ENCODE peak calls at places on chromosomes 16 and 17, in eight cellular contexts. W, D, S, R, F, Z, U and V are unnamed samples.

GRCh38 chr16:2046889-2047329 is 725 bp downstream of the NTHL1 start:
- DNase-seq in F (no peak), W (no peak), R (no peak), U (no peak), S (no peak), Z (no peak), D (no peak), V (no peak)

GRCh38 chr17:83116311-83116771 is 36.9 kb downstream of the METRNL start:
- DNase-seq in W (no peak), D (no peak), R (no peak), F (no peak), Z (no peak), U (no peak), S (no peak), V (no peak)

GRCh38 chr16:85028638-85029412 is 1.2 kb downstream of the KIAA0513 start:
- DNase-seq in U (peak), D (peak), R (no peak), Z (peak), S (peak), W (peak), F (no peak), V (peak)

GRCh38 chr17:5971969-5972368 is 98.2 kb upstream of the WSCD1 start:
- DNase-seq in R (no peak), W (no peak), Z (no peak), S (no peak), U (no peak), F (no peak), D (no peak), V (no peak)

GRCh38 chr16:477287-477686 is 50.2 kb upstream of the CAPN15 start:
- DNase-seq in W (no peak), U (no peak), S (no peak), R (no peak), Z (no peak), D (no peak), F (no peak), V (no peak)

GRCh38 chr17:35322749-35323148 is 50.7 kb downstream of the SLFN11 start:
- DNase-seq in U (no peak), S (no peak), F (no peak), R (no peak), D (no peak), Z (no peak), W (no peak), V (no peak)

GRCh38 chr17:64106918-64107317 is 23.0 kb downstream of the ERN1 start:
- DNase-seq in Z (no peak), W (no peak), F (no peak), U (no peak), S (no peak), D (no peak), R (no peak), V (no peak)

GRCh38 chr17:63718981-63719380 is 19.1 kb upstream of the LIMD2 start:
- DNase-seq in F (no peak), W (no peak), D (no peak), R (no peak), U (no peak), S (no peak), Z (no peak), V (no peak)

GRCh38 chr16:72847187-72848044 is 200.5 kb downstream of the ZFHX3 start:
- DNase-seq in F (no peak), S (no peak), R (no peak), U (no peak), W (no peak), Z (no peak), D (no peak), V (no peak)

GRCh38 chr17:78226752-78227454 is 4.5 kb upstream of the TMEM235 start:
- DNase-seq in S (no peak), R (no peak), U (no peak), Z (no peak), D (no peak), W (peak), F (no peak), V (no peak)

GRCh38 chr16:80233097-80233835 is 307.5 kb upstream of the DYNLRB2 start:
- DNase-seq in S (no peak), R (no peak), U (no peak), Z (no peak), D (no peak), W (no peak), F (no peak), V (no peak)

GRCh38 chr17:44069974-44070454 is 521 bp upstream of the G6PC3 start:
- DNase-seq in U (no peak), S (no peak), Z (no peak), D (no peak), W (no peak), F (no peak), R (no peak), V (no peak)

GRCh38 chr16:681746-682427 is 1.7 kb downstream of the STUB1 start:
- DNase-seq in F (no peak), S (no peak), D (no peak), W (no peak), U (no peak), Z (peak), R (no peak), V (no peak)

GRCh38 chr16:29994613-29995329 is 646 bp downstream of the HIRIP3 start:
- DNase-seq in W (peak), Z (peak), R (no peak), F (peak), U (peak), D (peak), S (peak), V (no peak)

DNA sequence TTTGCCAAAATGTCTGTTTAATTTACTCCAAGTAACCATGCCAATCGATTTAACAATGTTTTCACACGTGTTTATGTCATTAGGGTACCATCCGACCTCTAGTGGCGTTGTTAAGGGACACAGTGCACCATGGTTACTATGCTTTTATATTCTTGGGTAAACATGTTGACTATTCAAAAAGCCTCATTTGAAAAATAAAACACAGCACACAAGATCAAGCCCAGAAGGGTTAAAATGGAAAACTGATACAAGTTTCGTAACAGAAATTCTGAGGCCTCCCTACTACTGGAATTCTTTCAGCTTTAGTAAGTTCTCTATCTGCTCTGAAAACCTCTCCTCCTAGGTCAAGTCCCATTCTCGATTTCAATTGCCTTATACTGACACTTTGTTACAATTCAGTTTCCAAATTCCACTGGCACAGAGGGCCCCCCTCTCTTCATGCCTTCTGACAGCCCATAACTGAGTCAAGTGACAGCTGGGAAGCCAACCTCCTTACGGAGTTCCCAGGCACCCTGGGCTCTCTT is 2.1 kb downstream of the CFAP20 start:
- DNase-seq in U (no peak), S (no peak), R (peak), Z (peak), D (no peak), W (no peak), F (no peak), V (no peak)
- H3K4me3 ChIP-seq in U (peak), S (peak), R (peak), Z (no peak), D (peak), W (no peak), F (peak), V (peak)

DNA sequence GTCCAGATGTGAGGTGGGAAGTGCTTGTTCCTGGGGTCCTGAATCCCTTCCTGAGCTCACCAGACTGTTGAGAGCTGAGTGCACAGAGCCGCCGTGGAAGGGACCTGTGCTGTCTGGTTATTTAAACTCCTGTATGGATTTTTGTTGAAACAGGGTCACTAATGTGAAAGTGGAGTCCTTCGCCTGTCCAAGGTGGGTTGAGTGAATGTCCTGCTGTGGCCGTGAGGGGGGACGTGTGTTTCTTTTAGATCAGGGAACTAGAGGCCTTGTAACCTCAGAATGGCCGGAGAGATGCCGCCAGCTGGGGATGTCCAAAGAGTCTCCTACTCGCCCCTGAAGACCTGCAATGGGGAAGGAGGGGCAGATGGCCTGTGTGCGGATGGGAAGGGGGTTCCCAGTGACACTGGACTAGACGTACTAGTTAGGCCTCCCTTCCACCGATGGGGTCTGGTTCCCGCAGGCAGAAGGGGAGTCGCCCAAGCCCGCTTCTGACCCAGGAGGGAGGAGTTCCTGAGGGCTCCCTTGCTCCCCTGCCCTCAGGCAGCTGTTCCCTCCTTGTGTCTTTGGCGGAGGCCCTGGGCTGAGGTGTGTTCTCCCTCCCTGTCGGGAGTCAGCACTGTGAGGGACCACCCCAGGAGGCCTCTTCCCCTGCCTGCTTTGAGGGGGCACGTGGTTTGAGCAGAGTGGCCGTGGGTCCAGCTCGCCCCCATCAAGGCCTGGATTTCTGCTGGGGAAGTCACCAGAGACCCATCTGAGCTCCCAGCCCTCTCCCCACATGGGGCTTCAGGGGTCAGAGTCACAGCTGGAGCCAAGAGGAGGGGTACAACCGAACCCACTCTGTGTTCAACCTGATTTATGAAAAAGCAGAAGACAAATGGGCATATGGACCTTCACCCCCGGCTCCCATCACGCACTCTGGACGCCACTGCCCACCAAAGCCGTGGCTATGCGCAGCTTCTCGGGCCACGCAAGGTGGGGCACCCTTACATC is 30.9 kb downstream of the OR1D5 start:
- DNase-seq in F (peak), D (no peak), R (no peak), U (no peak), Z (peak), S (peak), W (no peak), V (no peak)
- H3K4me3 ChIP-seq in F (no peak), D (no peak), R (no peak), U (no peak), Z (no peak), S (no peak), W (no peak), V (no peak)

GRCh38 chr17:66467766-66468165 is 165.4 kb downstream of the PRKCA start:
- DNase-seq in S (no peak), R (no peak), W (no peak), Z (no peak), U (no peak), F (no peak), D (no peak), V (no peak)

GRCh38 chr17:66464921-66465320 is 162.5 kb downstream of the PRKCA start:
- DNase-seq in S (no peak), W (no peak), R (no peak), Z (no peak), F (no peak), U (no peak), D (no peak), V (no peak)

GRCh38 chr17:66466933-66467367 is 164.5 kb downstream of the PRKCA start:
- DNase-seq in R (peak), W (no peak), S (no peak), F (no peak), Z (no peak), D (peak), U (no peak), V (no peak)

GRCh38 chr17:66465701-66466100 is 163.3 kb downstream of the PRKCA start:
- DNase-seq in F (no peak), D (no peak), S (no peak), Z (no peak), U (no peak), R (no peak), W (no peak), V (no peak)

GRCh38 chr17:66466421-66466820 is 164.0 kb downstream of the PRKCA start:
- DNase-seq in F (no peak), U (no peak), R (no peak), Z (no peak), D (no peak), W (no peak), S (no peak), V (no peak)
- H3K4me3 ChIP-seq in F (no peak), U (no peak), R (peak), Z (no peak), D (no peak), W (no peak), S (no peak), V (no peak)

DNA sequence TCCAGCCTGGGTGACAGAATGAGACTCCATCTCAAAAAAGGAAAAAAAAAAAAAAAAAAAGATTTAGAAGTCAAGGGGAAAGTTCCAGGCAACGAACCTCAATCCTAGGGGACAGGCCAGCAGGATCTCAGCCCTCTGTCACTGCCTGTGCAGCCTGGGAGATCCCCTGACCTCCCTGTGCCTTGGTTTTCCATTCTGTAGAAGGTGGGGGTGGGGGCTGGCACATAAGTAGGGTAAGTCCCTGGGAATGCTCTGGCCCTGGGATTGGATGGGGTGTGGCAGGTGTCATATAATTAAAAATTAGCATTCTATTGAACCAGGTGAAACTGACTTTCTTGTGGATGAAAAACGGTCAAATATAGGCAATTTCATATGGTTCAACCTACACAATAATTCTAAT is 90.5 kb downstream of the C16orf78 start:
- DNase-seq in W (peak), U (no peak), Z (peak), F (no peak), R (no peak), D (no peak), S (peak), V (no peak)
- H3K4me3 ChIP-seq in W (no peak), U (peak), Z (no peak), F (no peak), R (no peak), D (no peak), S (no peak), V (no peak)

DNA sequence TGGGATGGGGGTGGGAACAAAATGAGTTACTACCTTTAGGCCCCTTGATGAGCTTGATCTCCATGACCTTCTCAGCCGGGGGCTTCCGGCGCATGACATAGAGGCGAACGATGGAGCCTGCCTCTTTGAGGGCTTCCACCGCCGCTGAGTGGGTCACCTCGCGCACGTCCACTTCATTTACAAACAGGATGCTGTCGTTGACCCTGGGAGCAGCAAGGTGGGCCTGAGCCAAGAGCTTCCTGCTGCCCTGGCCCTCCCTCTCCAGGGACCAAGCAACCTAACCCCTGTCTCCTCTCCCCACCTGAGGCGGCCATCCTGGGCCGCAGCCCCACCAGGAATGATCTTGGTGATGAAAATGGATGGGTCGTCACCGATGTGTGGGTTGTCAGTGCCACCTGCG is 16.2 kb downstream of the DLG4 start:
- DNase-seq in S (no peak), W (no peak), F (no peak), Z (no peak), D (peak), R (no peak), U (no peak), V (no peak)
- H3K4me3 ChIP-seq in S (no peak), W (no peak), F (no peak), Z (no peak), D (no peak), R (no peak), U (no peak), V (no peak)

DNA sequence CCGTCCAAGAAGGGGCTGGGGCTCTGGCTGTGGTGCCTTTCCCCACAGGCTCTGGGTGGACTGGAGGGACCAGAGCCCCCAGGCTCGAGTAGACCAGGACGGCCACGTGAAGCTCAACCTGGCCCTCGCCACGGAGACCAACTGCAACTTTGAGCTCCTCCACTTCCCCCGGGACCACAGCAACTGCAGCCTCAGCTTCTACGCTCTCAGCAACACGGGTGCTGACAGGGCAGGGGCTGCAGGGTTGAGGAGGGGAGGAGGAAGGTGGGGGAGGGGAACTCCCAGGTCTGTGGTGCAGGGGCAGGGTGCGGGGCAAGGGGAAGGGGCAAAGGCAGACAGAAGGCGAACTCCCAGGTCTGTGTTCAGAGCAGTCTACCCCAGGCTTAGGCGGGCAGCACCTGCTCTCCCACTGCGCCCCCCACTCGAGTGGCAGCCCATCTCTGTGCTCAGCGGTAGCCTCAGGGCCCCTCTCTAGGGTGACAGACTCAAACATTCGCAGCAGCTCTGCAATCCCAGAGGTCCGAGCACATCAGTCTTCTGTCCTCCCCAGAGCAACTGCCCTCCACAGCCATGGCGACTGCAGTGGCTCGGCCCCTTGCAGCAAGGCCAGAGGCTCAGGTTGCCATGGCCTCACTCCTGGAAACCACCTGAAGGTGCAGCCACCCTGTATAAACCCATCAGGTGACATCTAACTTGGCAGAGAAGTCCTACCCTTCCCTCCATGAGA is 1.4 kb downstream of the ZACN start:
- DNase-seq in W (no peak), S (no peak), F (peak), U (no peak), D (no peak), Z (no peak), R (no peak), V (no peak)
- H3K4me3 ChIP-seq in W (no peak), S (no peak), F (no peak), U (no peak), D (no peak), Z (no peak), R (no peak), V (no peak)

GRCh38 chr17:19003543-19003965 is 1.0 kb downstream of the FAM83G start:
- DNase-seq in R (no peak), D (peak), W (no peak), F (no peak), S (no peak), U (no peak), Z (no peak), V (no peak)
- H3K4me3 ChIP-seq in R (peak), D (peak), W (peak), F (peak), S (peak), U (peak), Z (no peak), V (peak)

DNA sequence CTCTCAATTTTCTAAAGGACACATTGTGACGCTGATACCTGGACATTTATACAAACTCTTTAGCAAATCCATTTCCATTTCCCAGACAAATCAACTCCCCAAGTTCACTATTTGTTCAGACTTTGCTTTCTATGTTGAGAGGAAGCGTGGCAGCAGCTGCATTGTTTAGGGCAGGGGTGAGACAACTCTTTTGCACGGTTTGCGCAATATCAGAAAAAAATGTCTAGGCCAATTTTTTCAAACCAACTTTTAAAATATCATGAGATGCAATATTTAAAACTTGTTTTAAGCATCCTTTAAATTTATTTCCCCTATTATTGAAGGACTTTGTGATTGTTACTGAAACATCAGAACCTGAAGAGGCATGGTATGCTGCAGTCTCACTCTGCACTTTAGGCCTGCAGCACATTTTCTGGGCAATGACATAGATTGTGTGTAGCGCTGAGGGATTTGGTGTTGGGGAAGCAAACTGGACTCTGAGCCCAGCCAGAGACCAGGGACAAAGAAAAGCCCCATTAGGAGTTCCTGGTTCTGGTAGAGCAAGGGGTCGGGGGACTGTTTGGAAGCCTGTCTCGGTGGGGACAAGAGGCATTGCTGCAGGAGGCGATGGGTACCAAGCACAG is 6.4 kb upstream of the CCDC182 start:
- DNase-seq in D (no peak), U (no peak), W (no peak), F (no peak), Z (no peak), R (no peak), S (no peak), V (no peak)
- H3K4me3 ChIP-seq in D (no peak), U (no peak), W (no peak), F (no peak), Z (no peak), R (no peak), S (no peak), V (no peak)

DNA sequence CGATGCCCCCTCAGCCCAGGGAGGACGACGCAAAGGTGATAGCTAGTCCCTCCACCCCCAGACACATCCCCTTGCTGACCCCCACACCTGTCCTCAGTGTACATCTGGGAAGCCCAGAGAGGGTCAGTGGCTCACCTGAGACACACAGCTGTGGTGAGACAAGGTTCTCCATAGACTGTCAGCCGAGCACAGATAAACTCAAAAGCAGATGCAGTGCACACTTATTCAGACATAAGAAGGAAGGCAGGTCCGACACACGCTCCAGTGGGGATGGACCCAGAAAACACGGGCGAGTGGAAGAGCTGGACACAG is 19.6 kb downstream of the CBFA2T3 start:
- DNase-seq in F (no peak), D (no peak), S (no peak), Z (no peak), U (no peak), R (no peak), W (no peak), V (no peak)
- H3K4me3 ChIP-seq in F (no peak), D (no peak), S (no peak), Z (no peak), U (no peak), R (no peak), W (no peak), V (no peak)

GRCh38 chr16:89201467-89202377 is 1.4 kb upstream of the SLC22A31 start:
- DNase-seq in D (peak), Z (peak), S (no peak), U (peak), W (peak), R (peak), F (peak), V (peak)
- H3K4me3 ChIP-seq in D (peak), Z (no peak), S (peak), U (no peak), W (no peak), R (no peak), F (peak), V (no peak)